ENCODE peak calls at places on chromosome 19, in ten cellular contexts. R, K, H, W, Y, E, L, X, A and J are unnamed samples.

GRCh38 chr19:57712222-57712621 is 3.2 kb upstream of the ZNF154 start:
- DNase-seq in H (no peak), L (no peak), R (no peak), X (no peak), Y (no peak), A (no peak), K (no peak), E (no peak), W (no peak), J (no peak)

GRCh38 chr19:33806434-33806881 is 9.8 kb downstream of the KCTD15 start:
- DNase-seq in A (no peak), L (no peak), K (no peak), X (no peak), R (no peak), E (no peak), Y (no peak), H (no peak), W (no peak), J (no peak)

GRCh38 chr19:46710687-46711086 is 6.2 kb downstream of the PRKD2 start:
- DNase-seq in W (no peak), H (no peak), X (no peak), Y (no peak), K (no peak), E (no peak), L (no peak), A (no peak), R (no peak), J (no peak)

GRCh38 chr19:30999726-31000125 is 349.5 kb downstream of the TSHZ3 start:
- DNase-seq in E (no peak), A (no peak), K (no peak), W (no peak), Y (no peak), L (no peak), H (no peak), X (no peak), R (no peak), J (no peak)

GRCh38 chr19:43997631-43998290 is 5.0 kb upstream of the ZNF230 start:
- DNase-seq in R (peak; percentile 9), K (no peak), W (no peak), A (no peak), E (no peak), Y (no peak), H (peak; percentile 30), X (peak; percentile 74), L (no peak), J (no peak)

GRCh38 chr19:45769054-45769782 is at the start of gene SIX5:
- DNase-seq in W (peak; percentile 98), H (peak; percentile 99), L (peak; percentile 84), A (peak; percentile 95), X (peak; percentile 91), K (peak; percentile 87), E (peak; percentile 86), Y (peak; percentile 96), R (peak; percentile 96), J (peak; percentile 96)

GRCh38 chr19:6610934-6611370 is 20.0 kb upstream of the CD70 start:
- DNase-seq in L (no peak), W (peak; percentile 89), X (peak; percentile 86), Y (no peak), E (no peak), K (no peak), R (peak; percentile 59), A (no peak), H (no peak), J (no peak)

GRCh38 chr19:18762125-18763023 is 28.7 kb downstream of the COMP start:
- DNase-seq in W (no peak), K (no peak), X (peak; percentile 82), A (no peak), L (no peak), E (no peak), R (no peak), Y (no peak), H (peak; percentile 88), J (no peak)